ENCODE peak calls at places on chromosomes 4 and X, in ten cellular contexts. X is GM13976, W is PC-3, J is HFFc6, S is A673, O is NB4, G is heart left ventricle, R is choroid plexus epithelial cell, U is A549, B is WTC11. L is an unnamed sample.

GRCh38 chr4:71229477-71230257 is 109.2 kb upstream of the SLC4A4 start:
- DNase-seq in W (peak; percentile 70), O (peak; percentile 20), S (peak; percentile 49), B (peak; percentile 16), X (peak; percentile 52), R (peak; percentile 62), G (no peak), J (peak; percentile 58), U (peak; percentile 28), L (peak; percentile 48)

GRCh38 chrX:131845201-131845600 is 177.9 kb upstream of the STK26 start:
- DNase-seq in G (no peak), X (no peak), J (no peak), U (no peak), O (no peak), R (no peak), S (no peak), B (no peak), W (peak; percentile 62), L (no peak)

GRCh38 chr4:17367201-17367600 is 144.7 kb downstream of the QDPR start:
- DNase-seq in X (no peak), U (no peak), B (no peak), O (no peak), R (no peak), G (no peak), S (no peak), J (no peak), W (no peak), L (no peak)

GRCh38 chr4:6115342-6115741 is 85.0 kb downstream of the JAKMIP1 start:
- DNase-seq in B (no peak), S (no peak), O (no peak), R (no peak), J (no peak), U (no peak), G (no peak), X (no peak), W (no peak), L (no peak)

GRCh38 chr4:18917689-18918088 is 896.1 kb upstream of the LCORL start:
- DNase-seq in X (no peak), W (peak; percentile 65), B (no peak), R (peak; percentile 61), U (no peak), O (no peak), J (peak; percentile 82), G (no peak), S (no peak), L (no peak)

GRCh38 chr4:78569291-78569821 is 17.8 kb downstream of the ANXA3 start:
- DNase-seq in U (peak; percentile 32), B (no peak), R (peak; percentile 88), S (peak; percentile 37), X (no peak), J (peak; percentile 75), W (peak; percentile 92), G (no peak), O (no peak), L (no peak)

GRCh38 chr4:155025762-155026457 is 182.5 kb upstream of the NPY2R start:
- DNase-seq in G (no peak), W (peak; percentile 79), X (peak; percentile 20), U (peak; percentile 5), B (peak; percentile 81), S (peak; percentile 57), R (peak; percentile 52), J (no peak), O (peak; percentile 44), L (no peak)

GRCh38 chr4:26802790-26803189 is 57.9 kb upstream of the STIM2 start:
- DNase-seq in R (no peak), J (no peak), G (no peak), W (no peak), U (no peak), O (no peak), B (no peak), S (peak; percentile 79), X (no peak), L (no peak)

GRCh38 chrX:105745863-105746262 is 76.5 kb upstream of the NRK start:
- DNase-seq in B (no peak), O (no peak), W (peak; percentile 79), J (no peak), X (no peak), R (no peak), U (no peak), S (no peak), G (no peak), L (no peak)

GRCh38 chr4:85870298-85871083 is 395.5 kb downstream of the ARHGAP24 start:
- DNase-seq in X (no peak), J (no peak), B (no peak), S (no peak), U (no peak), R (no peak), O (no peak), W (peak; percentile 19), G (no peak), L (no peak)

GRCh38 chr4:184136525-184136924 is 81.1 kb downstream of the ENPP6 start:
- DNase-seq in R (no peak), O (no peak), U (no peak), B (no peak), S (no peak), G (no peak), X (no peak), J (no peak), W (no peak), L (no peak)

DNA sequence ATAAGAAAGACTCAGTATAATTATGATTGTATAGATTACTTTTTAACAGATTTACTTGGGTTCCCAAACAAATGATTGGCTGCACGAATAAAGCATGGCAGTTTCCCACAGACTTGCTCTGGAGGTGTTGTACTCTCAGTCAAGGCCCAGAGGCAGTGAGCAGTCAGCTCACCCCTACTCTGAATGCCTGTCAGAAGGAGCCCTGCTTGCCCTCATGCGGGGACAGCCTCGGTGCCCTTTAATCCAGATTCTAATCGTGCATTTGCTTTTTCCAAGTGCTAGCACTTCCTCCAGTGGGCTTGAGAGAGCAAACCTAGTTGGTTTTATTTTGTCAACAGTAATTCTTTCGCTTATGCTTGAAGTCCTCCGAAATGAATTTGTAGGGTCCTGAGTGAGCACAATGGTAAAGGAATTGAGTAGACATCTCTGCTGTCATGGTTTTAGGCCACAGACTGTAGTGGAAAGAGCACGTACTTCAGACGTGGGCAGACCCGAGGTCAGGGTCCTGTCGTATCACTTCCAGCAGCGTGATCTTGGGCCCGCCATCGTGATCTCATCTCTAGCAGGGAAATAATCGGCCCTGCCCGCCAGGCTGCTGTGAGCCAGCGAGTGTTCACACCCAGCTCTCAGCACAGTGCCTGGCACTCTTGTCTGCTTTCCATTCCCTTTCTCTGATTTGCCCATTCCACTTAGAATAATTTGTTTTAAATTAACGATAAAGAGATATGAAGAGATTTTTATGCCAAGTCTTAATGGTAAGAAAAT is 48.3 kb downstream of the GRK4 start:
- DNase-seq in B (no peak), S (no peak), G (no peak), U (no peak), O (no peak), J (no peak), R (no peak), X (no peak), W (no peak), L (no peak)
- TF ChIP-seq CTCF in B (no peak), S (no peak), G (no peak), U (no peak), O (no peak), J (no peak), R (no peak), X (no peak), W (no peak), L (no peak)

DNA sequence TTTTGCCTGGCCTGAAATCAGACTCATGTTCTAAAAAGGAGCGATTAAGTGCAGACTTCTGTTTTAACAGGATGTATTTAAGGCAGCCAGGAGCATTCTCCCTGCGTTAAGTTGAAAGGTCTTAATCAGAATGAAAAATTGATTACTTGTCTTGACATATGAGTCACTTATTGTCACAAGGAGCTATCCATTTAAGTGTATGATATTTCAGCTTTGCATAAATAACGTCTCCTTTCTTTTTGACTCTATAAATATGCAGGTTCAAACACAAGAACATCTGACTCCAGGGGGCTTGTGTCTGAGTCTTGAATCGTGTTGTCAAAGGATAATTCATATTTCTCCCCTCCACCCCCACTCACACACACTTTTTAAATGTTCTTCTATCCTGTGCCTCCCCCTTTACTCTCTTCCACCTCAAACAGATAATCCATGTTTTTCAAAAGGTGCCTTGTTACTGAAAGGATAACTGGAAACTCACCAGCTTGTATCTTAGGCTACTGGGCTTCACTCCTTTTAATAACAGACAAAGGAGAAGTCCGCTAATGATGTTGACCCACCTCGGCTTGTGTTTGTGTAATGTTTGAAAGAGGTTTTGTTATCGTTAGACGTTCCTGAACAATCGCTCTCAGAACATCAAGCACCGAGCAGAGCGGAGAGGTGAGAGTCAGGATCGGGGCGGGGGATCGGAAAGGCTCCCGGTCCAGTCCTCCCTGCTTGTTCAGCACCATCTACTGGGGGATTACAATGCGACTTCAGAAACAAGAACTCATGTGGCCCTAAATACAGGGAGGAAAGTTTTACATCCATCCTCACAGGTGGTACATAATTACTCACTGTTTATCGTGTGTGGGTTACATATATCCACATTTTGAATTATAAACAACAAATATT is 107.5 kb upstream of the RPL34 start:
- DNase-seq in U (no peak), S (peak; percentile 43), J (peak; percentile 13), R (peak; percentile 86), B (peak; percentile 51), O (peak; percentile 3), G (no peak), X (no peak), W (peak; percentile 25), L (no peak)
- TF ChIP-seq CTCF in U (no peak), S (peak; percentile 47), J (peak; percentile 46), R (peak; percentile 78), B (no peak), O (no peak), G (peak; percentile 51), X (peak; percentile 10), W (peak; percentile 45), L (peak; percentile 23)

GRCh38 chrX:114599903-114600302 is 16.0 kb downstream of the HTR2C start:
- DNase-seq in W (no peak), O (no peak), B (no peak), J (no peak), U (no peak), S (no peak), G (no peak), X (no peak), R (no peak), L (no peak)

GRCh38 chrX:114599305-114599704 is 15.4 kb downstream of the HTR2C start:
- DNase-seq in U (no peak), G (no peak), W (peak; percentile 20), O (no peak), J (no peak), B (no peak), R (no peak), S (no peak), X (no peak), L (no peak)
- TF ChIP-seq CTCF in U (no peak), G (no peak), W (no peak), O (no peak), J (no peak), B (no peak), R (no peak), S (no peak), X (no peak), L (no peak)

DNA sequence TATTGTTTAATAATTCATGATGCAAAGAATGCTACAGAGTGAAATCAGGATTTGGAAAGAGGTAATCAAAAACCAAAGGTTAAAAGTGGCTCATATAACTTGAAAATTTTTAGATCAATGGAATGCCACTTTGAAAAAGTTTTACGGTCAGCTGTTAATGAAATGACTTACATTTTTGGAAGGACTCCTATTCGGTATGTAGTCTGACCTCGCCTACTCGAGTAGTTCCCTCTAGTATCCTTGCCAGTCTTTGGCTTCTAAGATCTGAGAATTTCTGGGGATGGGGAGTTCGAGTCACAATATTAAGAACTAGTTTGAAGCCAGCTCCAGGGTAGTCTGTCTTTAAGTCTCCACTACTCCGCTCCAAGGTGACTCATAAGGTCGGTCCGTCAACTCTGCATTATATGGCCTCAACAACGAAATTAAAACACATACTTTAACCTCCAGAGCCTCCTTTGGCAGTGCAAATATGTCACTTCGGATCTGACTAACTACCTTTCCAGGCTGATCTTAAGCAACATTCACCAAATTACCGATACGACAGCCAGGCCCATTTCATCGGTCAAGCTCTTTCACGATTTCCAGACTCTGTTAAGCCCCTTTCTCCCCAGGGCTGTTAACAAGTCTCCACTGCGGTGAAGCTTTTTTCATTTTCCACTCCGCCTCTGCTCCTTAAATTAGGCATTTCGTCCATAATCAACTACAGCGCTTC is 718 bp upstream of the NAA15 start:
- DNase-seq in J (peak; percentile 63), O (peak; percentile 68), B (no peak), X (no peak), G (no peak), U (peak; percentile 15), R (peak; percentile 75), W (peak; percentile 53), S (peak; percentile 49), L (no peak)
- TF ChIP-seq CTCF in J (no peak), O (no peak), B (no peak), X (no peak), G (no peak), U (no peak), R (no peak), W (no peak), S (no peak), L (no peak)

L was measured in GM13977.